ENCODE peak calls at places on chromosomes 6 and 20, in eight cellular contexts. X, M, L, G, T, F, I and W are unnamed samples.

GRCh38 chr20:17835941-17836861 is 132.4 kb downstream of the SNX5 start:
- DNase-seq in X (no peak), M (peak), L (peak), G (peak), T (no peak), F (peak), I (peak), W (peak)

GRCh38 chr6:103675807-103676406 is 1183.8 kb downstream of the HACE1 start:
- DNase-seq in X (peak), M (no peak), L (no peak), G (no peak), T (no peak), F (no peak), I (no peak), W (no peak)

GRCh38 chr6:119052292-119052889 is 26.1 kb downstream of the FAM184A start:
- DNase-seq in X (no peak), M (no peak), L (no peak), G (no peak), T (no peak), F (no peak), I (no peak), W (no peak)

GRCh38 chr6:114739656-114740055 is 396.8 kb upstream of the HS3ST5 start:
- DNase-seq in X (no peak), M (no peak), L (no peak), G (no peak), T (no peak), F (no peak), I (no peak), W (no peak)

GRCh38 chr6:143516700-143517446 is 5.4 kb upstream of the FUCA2 start:
- DNase-seq in X (no peak), M (no peak), L (no peak), G (no peak), T (no peak), F (no peak), I (no peak), W (no peak)

GRCh38 chr6:15109338-15110090 is 136.4 kb upstream of the JARID2 start:
- DNase-seq in X (no peak), M (no peak), L (no peak), G (peak), T (no peak), F (no peak), I (no peak), W (no peak)

GRCh38 chr20:57620999-57621398 is 773 bp upstream of the ZBP1 start:
- DNase-seq in X (no peak), M (no peak), L (no peak), G (no peak), T (no peak), F (no peak), I (no peak), W (no peak)

GRCh38 chr20:39829713-39830112 is 859.3 kb downstream of the MAFB start:
- DNase-seq in X (no peak), M (no peak), L (no peak), G (no peak), T (no peak), F (no peak), I (no peak), W (no peak)

GRCh38 chr6:137761072-137761471 is 106.0 kb upstream of the TNFAIP3 start:
- DNase-seq in X (no peak), M (no peak), L (no peak), G (peak), T (no peak), F (no peak), I (no peak), W (no peak)

GRCh38 chr6:170020041-170020583 is 268.7 kb downstream of the ERMARD start:
- DNase-seq in X (no peak), M (peak), L (peak), G (no peak), T (no peak), F (no peak), I (no peak), W (no peak)

GRCh38 chr20:53693265-53693871 is 99.7 kb upstream of the ZNF217 start:
- DNase-seq in X (no peak), M (no peak), L (no peak), G (no peak), T (no peak), F (no peak), I (no peak), W (no peak)

GRCh38 chr20:59774204-59774641 is 159.2 kb downstream of the SYCP2 start:
- DNase-seq in X (no peak), M (no peak), L (peak), G (no peak), T (no peak), F (no peak), I (no peak), W (no peak)

GRCh38 chr6:31615748-31616147 is 714 bp downstream of the AIF1 start:
- DNase-seq in X (no peak), M (no peak), L (no peak), G (no peak), T (no peak), F (no peak), I (no peak), W (no peak)

GRCh38 chr6:141242957-141243356 is 889.8 kb upstream of the GJE1 start:
- DNase-seq in X (no peak), M (no peak), L (no peak), G (no peak), T (no peak), F (no peak), I (no peak), W (no peak)

GRCh38 chr20:41135187-41135887 is 2.0 kb upstream of the PLCG1 start:
- DNase-seq in X (no peak), M (peak), L (no peak), G (peak), T (peak), F (no peak), I (peak), W (no peak)

GRCh38 chr6:152316024-152316423 is 321.1 kb downstream of the SYNE1 start:
- DNase-seq in X (peak), M (no peak), L (peak), G (peak), T (no peak), F (peak), I (peak), W (peak)

GRCh38 chr6:122059918-122060317 is 339.5 kb upstream of the HSF2 start:
- DNase-seq in X (no peak), M (no peak), L (no peak), G (no peak), T (no peak), F (no peak), I (no peak), W (no peak)

GRCh38 chr20:2032168-2032567 is 38.3 kb upstream of the PDYN start:
- DNase-seq in X (no peak), M (no peak), L (no peak), G (no peak), T (no peak), F (no peak), I (no peak), W (no peak)

GRCh38 chr6:85679445-85680123 is 36.9 kb upstream of the SYNCRIP start:
- DNase-seq in X (no peak), M (no peak), L (no peak), G (no peak), T (no peak), F (no peak), I (no peak), W (no peak)

GRCh38 chr20:3732327-3733118 is at the start of gene HSPA12B:
- DNase-seq in X (no peak), M (no peak), L (no peak), G (peak), T (peak), F (no peak), I (no peak), W (no peak)

GRCh38 chr6:106537662-106538061 is 91.6 kb downstream of the RTN4IP1 start:
- DNase-seq in X (no peak), M (no peak), L (no peak), G (no peak), T (no peak), F (no peak), I (no peak), W (no peak)

GRCh38 chr20:17912916-17913315 is 55.7 kb downstream of the SNX5 start:
- DNase-seq in X (no peak), M (no peak), L (no peak), G (peak), T (no peak), F (no peak), I (peak), W (no peak)

GRCh38 chr6:132392792-132393191 is 8.5 kb downstream of the MOXD1 start:
- DNase-seq in X (no peak), M (no peak), L (no peak), G (no peak), T (no peak), F (no peak), I (no peak), W (no peak)

GRCh38 chr20:63138855-63139341 is 77.0 kb downstream of the YTHDF1 start:
- DNase-seq in X (no peak), M (no peak), L (no peak), G (peak), T (no peak), F (no peak), I (no peak), W (no peak)

GRCh38 chr6:13272131-13273046 is 55.9 kb downstream of the TBC1D7 start:
- DNase-seq in X (no peak), M (no peak), L (peak), G (no peak), T (peak), F (peak), I (no peak), W (peak)

GRCh38 chr20:57806975-57807374 is 97.2 kb upstream of the PMEPA1 start:
- DNase-seq in X (no peak), M (no peak), L (no peak), G (no peak), T (no peak), F (no peak), I (no peak), W (no peak)

GRCh38 chr20:37915800-37916570 is 13.1 kb downstream of the VSTM2L start:
- DNase-seq in X (no peak), M (no peak), L (no peak), G (peak), T (peak), F (peak), I (no peak), W (no peak)

GRCh38 chr6:159892053-159892452 is 1.3 kb downstream of the MAS1 start:
- DNase-seq in X (no peak), M (no peak), L (no peak), G (no peak), T (no peak), F (no peak), I (no peak), W (no peak)

GRCh38 chr20:57374931-57375651 is 16.1 kb upstream of the RBM38 start:
- DNase-seq in X (no peak), M (no peak), L (no peak), G (no peak), T (no peak), F (no peak), I (no peak), W (peak)

GRCh38 chr6:133242761-133243590 is 1.8 kb downstream of the EYA4 start:
- DNase-seq in X (no peak), M (no peak), L (peak), G (peak), T (no peak), F (peak), I (peak), W (peak)

GRCh38 chr20:63212792-63213191 is 3.1 kb downstream of the YTHDF1 start:
- DNase-seq in X (no peak), M (no peak), L (no peak), G (no peak), T (no peak), F (no peak), I (no peak), W (no peak)

GRCh38 chr6:11493979-11494378 is 43.6 kb upstream of the TMEM170B start:
- DNase-seq in X (no peak), M (no peak), L (no peak), G (no peak), T (no peak), F (no peak), I (no peak), W (no peak)
- TF ChIP-seq CTCF in X (no peak), M (no peak), L (no peak), G (no peak), T (no peak), F (no peak), I (no peak), W (no peak)

DNA sequence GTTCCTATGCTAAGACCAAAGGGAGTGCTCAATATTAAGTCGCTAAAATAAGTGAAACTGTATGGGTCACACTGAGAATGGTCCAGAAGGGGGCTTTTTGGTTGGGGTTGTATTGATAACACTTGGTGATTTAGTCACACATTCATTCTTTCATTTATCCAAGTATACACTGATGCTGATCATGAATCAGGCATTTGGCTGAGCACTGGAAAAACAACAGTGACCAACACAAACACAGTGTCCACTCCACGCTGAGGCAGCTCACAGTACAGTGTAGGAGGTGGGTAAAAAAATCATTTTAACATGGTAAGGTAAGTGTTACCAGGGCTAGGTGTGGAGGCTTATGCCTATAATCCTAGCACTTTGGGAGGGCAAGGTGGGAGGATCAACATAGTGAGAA is 9.2 kb upstream of the FAM83C start:
- DNase-seq in X (no peak), M (no peak), L (no peak), G (no peak), T (no peak), F (no peak), I (peak), W (no peak)
- H3K27ac ChIP-seq in X (peak), M (no peak), L (no peak), G (no peak), T (no peak), F (no peak), I (no peak), W (no peak)

DNA sequence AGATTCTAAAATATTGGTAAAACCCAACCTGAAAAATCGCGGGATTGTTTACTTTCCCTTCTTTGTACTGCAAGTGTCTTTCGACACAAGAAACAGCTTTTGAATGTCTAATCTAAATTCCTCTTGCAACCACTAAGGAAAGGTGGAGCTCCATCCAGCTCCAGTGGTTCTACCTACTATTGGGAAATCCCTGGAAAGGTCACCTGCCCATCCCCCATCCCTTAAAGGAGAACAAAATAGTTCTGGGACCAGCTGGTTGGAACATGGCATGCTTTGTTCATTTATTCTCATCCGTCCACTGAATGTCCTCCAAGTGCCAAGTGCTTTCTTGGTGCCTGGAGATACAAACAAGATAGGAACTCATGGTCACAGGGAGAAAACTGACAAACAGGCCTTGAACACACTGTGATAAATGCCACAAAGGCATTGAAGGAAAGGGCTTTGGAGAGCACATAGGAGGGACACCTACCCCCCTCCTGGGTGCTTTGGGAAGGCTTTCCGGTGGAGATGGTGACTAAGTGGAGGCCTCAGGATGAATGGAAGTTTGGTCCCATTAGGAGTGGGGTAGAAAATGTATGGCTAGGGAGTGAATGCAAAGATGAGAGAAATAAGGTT is 2.3 kb upstream of the CITED2 start:
- DNase-seq in X (no peak), M (no peak), L (no peak), G (peak), T (no peak), F (no peak), I (peak), W (peak)
- TF ChIP-seq CTCF in X (peak), M (no peak), L (no peak), G (no peak), T (no peak), F (peak), I (no peak), W (no peak)

GRCh38 chr6:11608600-11609323 is 71.2 kb downstream of the TMEM170B start:
- DNase-seq in X (no peak), M (no peak), L (no peak), G (no peak), T (no peak), F (no peak), I (no peak), W (no peak)
- H3K27ac ChIP-seq in X (peak), M (no peak), L (no peak), G (no peak), T (no peak), F (peak), I (peak), W (peak)